ENCODE peak calls at places on chromosomes 6 and 20, in five cellular contexts. H is HCT116, N is SK-N-SH, Y is H1, R is HepG2. S is an unnamed sample.

GRCh38 chr20:44104807-44105517 is 82.0 kb downstream of the JPH2 start:
- DNase-seq in R (no peak), H (no peak), N (peak; percentile 52), Y (no peak), S (no peak)

GRCh38 chr6:51289041-51289440 is 470.4 kb downstream of the TFAP2B start:
- DNase-seq in R (no peak), N (no peak), H (no peak), Y (no peak), S (no peak)

GRCh38 chr6:45422541-45423110 is 44.9 kb upstream of the SUPT3H start:
- DNase-seq in N (peak; percentile 56), Y (no peak), H (no peak), R (no peak), S (peak; percentile 43)

GRCh38 chr20:60535211-60535610 is 577.0 kb downstream of the CDH26 start:
- DNase-seq in Y (no peak), R (no peak), H (no peak), N (no peak), S (no peak)

GRCh38 chr6:22036267-22036666 is 260.6 kb downstream of the PRL start:
- DNase-seq in R (peak; percentile 49), H (peak; percentile 74), N (peak; percentile 9), Y (peak; percentile 34), S (no peak)

GRCh38 chr6:1915226-1915625 is 305.5 kb downstream of the FOXC1 start:
- DNase-seq in H (no peak), N (no peak), Y (no peak), R (no peak), S (no peak)

GRCh38 chr6:41976794-41977484 is 35.3 kb upstream of the CCND3 start:
- DNase-seq in N (no peak), Y (no peak), H (no peak), R (peak; percentile 34), S (no peak)

GRCh38 chr6:111981441-111981840 is 72.5 kb upstream of the CCN6 start:
- DNase-seq in H (no peak), N (no peak), R (no peak), Y (no peak), S (no peak)

GRCh38 chr6:19399406-19399805 is 437.8 kb upstream of the ID4 start:
- DNase-seq in R (no peak), H (no peak), Y (no peak), N (no peak), S (no peak)

GRCh38 chr20:61361501-61361900 is 109.4 kb downstream of the CDH4 start:
- DNase-seq in Y (no peak), R (no peak), N (no peak), H (no peak), S (no peak)

GRCh38 chr6:150992682-150993081 is 127.2 kb downstream of the MTHFD1L start:
- DNase-seq in R (no peak), H (no peak), Y (no peak), N (no peak), S (no peak)

GRCh38 chr6:102736941-102737368 is 1343.4 kb downstream of the GRIK2 start:
- DNase-seq in Y (no peak), R (no peak), N (no peak), H (no peak), S (no peak)

GRCh38 chr6:112016335-112016734 is 37.6 kb upstream of the CCN6 start:
- DNase-seq in H (no peak), Y (no peak), N (no peak), R (no peak), S (no peak)

GRCh38 chr6:50128420-50129005 is 78.8 kb upstream of the DEFB112 start:
- DNase-seq in N (peak; percentile 21), H (no peak), Y (no peak), R (peak; percentile 5), S (peak; percentile 36)

GRCh38 chr6:155154158-155154830 is 109.5 kb upstream of the CLDN20 start:
- DNase-seq in R (peak; percentile 30), Y (no peak), N (peak; percentile 84), H (no peak), S (no peak)

GRCh38 chr6:160978141-160978926 is 13.2 kb upstream of the MAP3K4 start:
- DNase-seq in R (no peak), H (no peak), Y (no peak), N (no peak), S (no peak)

GRCh38 chr20:51154708-51155690 is 132.1 kb upstream of the KCNG1 start:
- DNase-seq in Y (no peak), N (no peak), H (no peak), R (no peak), S (no peak)

GRCh38 chr20:11995750-11996567 is 78.3 kb downstream of the BTBD3 start:
- DNase-seq in R (no peak), Y (no peak), N (no peak), H (no peak), S (no peak)

GRCh38 chr6:156421933-156422332 is 355.2 kb upstream of the ARID1B start:
- DNase-seq in Y (no peak), N (no peak), H (no peak), R (peak; percentile 30), S (no peak)

GRCh38 chr6:39137235-39137634 is 22.2 kb upstream of the SAYSD1 start:
- DNase-seq in H (no peak), Y (no peak), N (no peak), R (peak; percentile 54), S (peak; percentile 81)

GRCh38 chr6:106546322-106547052 is 82.8 kb downstream of the RTN4IP1 start:
- DNase-seq in R (peak; percentile 36), H (peak; percentile 76), N (no peak), Y (no peak), S (peak; percentile 18)

GRCh38 chr6:128964233-128964755 is 81.4 kb downstream of the LAMA2 start:
- DNase-seq in H (no peak), N (no peak), R (no peak), Y (no peak), S (no peak)

GRCh38 chr20:6421321-6422030 is 298.6 kb upstream of the FERMT1 start:
- DNase-seq in N (no peak), H (no peak), R (no peak), Y (no peak), S (no peak)

GRCh38 chr6:105803439-105803838 is 282.7 kb upstream of the PRDM1 start:
- DNase-seq in R (no peak), Y (no peak), H (no peak), N (no peak), S (no peak)

DNA sequence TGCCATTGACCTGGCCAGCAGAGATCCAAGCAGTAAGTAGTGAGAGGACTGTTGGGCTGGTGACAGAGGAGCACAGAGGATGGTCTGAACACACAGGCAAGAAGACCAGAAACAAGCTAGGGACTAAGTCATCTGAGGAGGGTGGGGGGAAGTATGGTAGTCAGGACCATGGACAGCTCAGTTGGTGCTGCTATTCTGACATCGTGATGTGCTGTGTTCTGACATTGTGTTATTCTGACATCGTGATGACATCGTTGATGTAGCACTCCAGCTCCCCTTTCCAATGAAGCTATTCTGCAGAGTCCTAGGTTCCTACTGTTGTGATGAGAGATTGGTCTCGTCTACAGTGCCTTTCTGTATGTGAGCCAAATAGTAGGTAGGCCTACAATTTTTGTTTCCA is 28.7 kb downstream of the CFAP206 start:
- DNase-seq in N (no peak), H (peak; percentile 8), Y (peak; percentile 38), R (peak; percentile 55), S (peak; percentile 81)
- TF ChIP-seq JUND in N (no peak), H (no peak), Y (peak; percentile 65), R (peak; percentile 23), S (no peak)

DNA sequence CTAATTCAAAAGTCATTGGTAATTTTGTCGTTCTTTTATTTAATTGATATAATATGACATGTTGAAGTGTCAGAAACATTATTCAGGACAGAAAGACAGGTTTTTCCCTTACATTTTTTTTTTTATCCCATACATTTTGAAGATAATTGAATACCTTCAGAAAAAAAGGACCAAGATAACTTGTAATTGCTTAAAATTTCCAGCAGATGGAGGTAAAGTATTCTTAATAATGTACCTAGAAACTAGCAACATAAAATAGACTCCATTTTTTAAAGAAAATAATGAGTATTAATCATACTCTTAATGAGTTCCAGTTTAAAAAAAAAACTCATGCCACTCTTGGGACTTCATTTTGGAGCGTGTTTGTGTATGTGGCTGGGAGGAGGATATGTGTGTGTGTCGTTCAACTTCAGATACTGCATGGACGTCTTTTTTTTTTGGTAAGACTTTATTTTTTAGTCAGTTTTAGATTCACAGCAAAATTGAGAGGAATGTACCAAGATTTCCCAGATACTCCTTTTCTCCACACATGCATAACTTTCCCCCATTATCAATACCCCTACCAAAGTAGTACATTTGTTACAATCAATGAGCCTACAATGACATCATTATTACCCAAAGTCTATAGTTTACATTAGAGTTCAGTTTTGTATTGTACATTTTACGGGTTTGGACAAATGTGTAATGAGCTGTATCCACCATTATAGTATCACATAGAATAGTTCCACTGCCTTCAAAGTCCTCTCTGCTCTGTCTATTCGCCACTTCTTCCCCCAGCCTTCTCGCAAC is 79.4 kb downstream of the ROS1 start:
- DNase-seq in Y (no peak), R (peak; percentile 23), N (peak; percentile 3), H (no peak), S (no peak)
- TF ChIP-seq JUND in Y (no peak), R (no peak), N (no peak), H (no peak), S (no peak)

GRCh38 chr6:143333749-143334520 is 116.6 kb downstream of the ADAT2 start:
- DNase-seq in H (no peak), N (no peak), R (no peak), Y (no peak), S (no peak)

GRCh38 chr6:143331362-143331761 is 119.1 kb downstream of the ADAT2 start:
- DNase-seq in R (no peak), N (no peak), H (no peak), Y (no peak), S (no peak)

GRCh38 chr6:143335865-143336264 is 114.6 kb downstream of the ADAT2 start:
- DNase-seq in Y (no peak), N (no peak), R (no peak), H (no peak), S (no peak)

GRCh38 chr6:143332153-143332845 is 118.2 kb downstream of the ADAT2 start:
- DNase-seq in N (no peak), H (no peak), R (no peak), Y (no peak), S (no peak)

GRCh38 chr6:143333081-143333480 is 117.4 kb downstream of the ADAT2 start:
- DNase-seq in Y (no peak), R (no peak), H (no peak), N (no peak), S (no peak)
- TF ChIP-seq JUND in Y (no peak), R (no peak), H (no peak), N (no peak), S (no peak)

GRCh38 chr6:118567974-118568373 is 19.9 kb downstream of the PLN start:
- DNase-seq in R (no peak), H (no peak), N (no peak), Y (no peak), S (no peak)

GRCh38 chr6:118562248-118562647 is 14.2 kb downstream of the PLN start:
- DNase-seq in N (no peak), H (no peak), R (no peak), Y (no peak), S (no peak)

GRCh38 chr6:118562959-118563358 is 14.9 kb downstream of the PLN start:
- DNase-seq in R (no peak), Y (no peak), H (no peak), N (no peak), S (no peak)

GRCh38 chr6:118569498-118569897 is 21.4 kb downstream of the PLN start:
- DNase-seq in Y (no peak), N (no peak), R (no peak), H (no peak), S (no peak)

GRCh38 chr6:118565317-118565960 is 17.3 kb downstream of the PLN start:
- DNase-seq in N (peak; percentile 17), Y (no peak), H (peak; percentile 18), R (peak; percentile 36), S (peak; percentile 76)
- TF ChIP-seq JUND in N (no peak), Y (peak; percentile 19), H (no peak), R (no peak), S (no peak)

S was measured in T47D.